ENCODE peak calls at places on chromosomes 11 and 22, in ten cellular contexts. One of them, this sample, is unnamed.

GRCh38 chr22:29112680-29113079 is 39.8 kb downstream of the KREMEN1 start:
- DNase-seq in ovary: no peak
- DNase-seq in neural progenitor cell: no peak
- DNase-seq in right lobe of liver: no peak
- DNase-seq in H9: no peak
- DNase-seq in AG04450: no peak
- DNase-seq in lower lobe of right lung: no peak
- DNase-seq in transverse colon: no peak
- DNase-seq in adrenal gland: no peak
- DNase-seq in PC-3: no peak
- DNase-seq in this sample: no peak

GRCh38 chr11:77851513-77851912 is 30.6 kb downstream of the AAMDC start:
- DNase-seq in transverse colon: no peak
- DNase-seq in lower lobe of right lung: no peak
- DNase-seq in adrenal gland: no peak
- DNase-seq in PC-3: no peak
- DNase-seq in neural progenitor cell: no peak
- DNase-seq in ovary: no peak
- DNase-seq in right lobe of liver: no peak
- DNase-seq in AG04450: no peak
- DNase-seq in H9: no peak
- DNase-seq in this sample: no peak

GRCh38 chr22:26588749-26589366 is 1.1 kb downstream of the TPST2 start:
- DNase-seq in transverse colon: no peak
- DNase-seq in neural progenitor cell: no peak
- DNase-seq in right lobe of liver: no peak
- DNase-seq in ovary: no peak
- DNase-seq in AG04450: no peak
- DNase-seq in PC-3: no peak
- DNase-seq in adrenal gland: no peak
- DNase-seq in lower lobe of right lung: no peak
- DNase-seq in H9: no peak
- DNase-seq in this sample: no peak

GRCh38 chr11:35056391-35057093 is 82.4 kb upstream of the CD44 start:
- DNase-seq in right lobe of liver: no peak
- DNase-seq in lower lobe of right lung: no peak
- DNase-seq in adrenal gland: no peak
- DNase-seq in neural progenitor cell: no peak
- DNase-seq in AG04450: no peak
- DNase-seq in PC-3: peak
- DNase-seq in transverse colon: no peak
- DNase-seq in H9: no peak
- DNase-seq in ovary: no peak
- DNase-seq in this sample: no peak

GRCh38 chr22:23193420-23193819 is 13.1 kb downstream of the BCR start:
- DNase-seq in PC-3: no peak
- DNase-seq in adrenal gland: no peak
- DNase-seq in H9: no peak
- DNase-seq in AG04450: no peak
- DNase-seq in ovary: no peak
- DNase-seq in transverse colon: no peak
- DNase-seq in lower lobe of right lung: no peak
- DNase-seq in right lobe of liver: no peak
- DNase-seq in neural progenitor cell: no peak
- DNase-seq in this sample: no peak

GRCh38 chr11:11027271-11027670 is 169.4 kb upstream of the ZBED5 start:
- DNase-seq in neural progenitor cell: no peak
- DNase-seq in right lobe of liver: no peak
- DNase-seq in transverse colon: no peak
- DNase-seq in lower lobe of right lung: no peak
- DNase-seq in adrenal gland: no peak
- DNase-seq in ovary: no peak
- DNase-seq in PC-3: peak
- DNase-seq in AG04450: no peak
- DNase-seq in H9: no peak
- DNase-seq in this sample: no peak

GRCh38 chr11:96426356-96427103 is 36.7 kb downstream of the JRKL start:
- DNase-seq in PC-3: peak
- DNase-seq in ovary: no peak
- DNase-seq in right lobe of liver: no peak
- DNase-seq in H9: no peak
- DNase-seq in neural progenitor cell: peak
- DNase-seq in adrenal gland: no peak
- DNase-seq in AG04450: peak
- DNase-seq in transverse colon: no peak
- DNase-seq in lower lobe of right lung: no peak
- DNase-seq in this sample: no peak

GRCh38 chr11:38315151-38315550 is 1717.1 kb upstream of the RAG2 start:
- DNase-seq in ovary: no peak
- DNase-seq in transverse colon: no peak
- DNase-seq in adrenal gland: no peak
- DNase-seq in neural progenitor cell: no peak
- DNase-seq in H9: no peak
- DNase-seq in right lobe of liver: no peak
- DNase-seq in lower lobe of right lung: no peak
- DNase-seq in AG04450: no peak
- DNase-seq in PC-3: peak
- DNase-seq in this sample: no peak

GRCh38 chr22:33919591-33920501 is at the start of gene LARGE1:
- DNase-seq in lower lobe of right lung: peak
- DNase-seq in adrenal gland: peak
- DNase-seq in neural progenitor cell: peak
- DNase-seq in AG04450: no peak
- DNase-seq in PC-3: no peak
- DNase-seq in right lobe of liver: peak
- DNase-seq in ovary: peak
- DNase-seq in transverse colon: peak
- DNase-seq in H9: peak
- DNase-seq in this sample: no peak

GRCh38 chr11:19398273-19398672 is 157.5 kb upstream of the E2F8 start:
- DNase-seq in AG04450: no peak
- DNase-seq in neural progenitor cell: no peak
- DNase-seq in ovary: no peak
- DNase-seq in H9: no peak
- DNase-seq in right lobe of liver: no peak
- DNase-seq in PC-3: no peak
- DNase-seq in transverse colon: no peak
- DNase-seq in lower lobe of right lung: no peak
- DNase-seq in adrenal gland: no peak
- DNase-seq in this sample: no peak

GRCh38 chr11:67409781-67410368 is 5.6 kb upstream of the CARNS1 start:
- DNase-seq in ovary: no peak
- DNase-seq in H9: peak
- DNase-seq in transverse colon: peak
- DNase-seq in adrenal gland: no peak
- DNase-seq in neural progenitor cell: peak
- DNase-seq in right lobe of liver: no peak
- DNase-seq in lower lobe of right lung: no peak
- DNase-seq in PC-3: peak
- DNase-seq in AG04450: no peak
- DNase-seq in this sample: no peak

GRCh38 chr22:28894320-28894719 is 10.9 kb downstream of the ZNRF3 start:
- DNase-seq in AG04450: no peak
- DNase-seq in adrenal gland: peak
- DNase-seq in right lobe of liver: no peak
- DNase-seq in ovary: no peak
- DNase-seq in neural progenitor cell: no peak
- DNase-seq in PC-3: peak
- DNase-seq in H9: no peak
- DNase-seq in transverse colon: peak
- DNase-seq in lower lobe of right lung: no peak
- DNase-seq in this sample: no peak

GRCh38 chr22:27531782-27532530 is 269.6 kb downstream of the MN1 start:
- DNase-seq in H9: no peak
- DNase-seq in adrenal gland: no peak
- DNase-seq in right lobe of liver: no peak
- DNase-seq in transverse colon: no peak
- DNase-seq in ovary: no peak
- DNase-seq in AG04450: peak
- DNase-seq in lower lobe of right lung: no peak
- DNase-seq in PC-3: peak
- DNase-seq in neural progenitor cell: no peak
- DNase-seq in this sample: no peak

GRCh38 chr11:30017467-30017895 is 651 bp upstream of the KCNA4 start:
- DNase-seq in PC-3: no peak
- DNase-seq in H9: peak
- DNase-seq in right lobe of liver: no peak
- DNase-seq in ovary: no peak
- DNase-seq in adrenal gland: no peak
- DNase-seq in neural progenitor cell: peak
- DNase-seq in lower lobe of right lung: no peak
- DNase-seq in transverse colon: no peak
- DNase-seq in AG04450: no peak
- DNase-seq in this sample: no peak

GRCh38 chr11:30019481-30019880 is 2.7 kb upstream of the KCNA4 start:
- DNase-seq in H9: no peak
- DNase-seq in right lobe of liver: no peak
- DNase-seq in lower lobe of right lung: no peak
- DNase-seq in AG04450: no peak
- DNase-seq in PC-3: no peak
- DNase-seq in transverse colon: no peak
- DNase-seq in adrenal gland: no peak
- DNase-seq in ovary: no peak
- DNase-seq in neural progenitor cell: no peak
- DNase-seq in this sample: no peak

GRCh38 chr11:30018443-30018842 is 1.6 kb upstream of the KCNA4 start:
- DNase-seq in ovary: no peak
- DNase-seq in PC-3: no peak
- DNase-seq in lower lobe of right lung: no peak
- DNase-seq in right lobe of liver: no peak
- DNase-seq in adrenal gland: peak
- DNase-seq in AG04450: no peak
- DNase-seq in neural progenitor cell: no peak
- DNase-seq in transverse colon: no peak
- DNase-seq in H9: peak
- DNase-seq in this sample: no peak

GRCh38 chr11:30015725-30016449 is 943 bp downstream of the KCNA4 start:
- DNase-seq in right lobe of liver: no peak
- DNase-seq in neural progenitor cell: peak
- DNase-seq in adrenal gland: no peak
- DNase-seq in ovary: no peak
- DNase-seq in transverse colon: no peak
- DNase-seq in PC-3: no peak
- DNase-seq in H9: peak
- DNase-seq in lower lobe of right lung: no peak
- DNase-seq in AG04450: no peak
- DNase-seq in this sample: no peak

GRCh38 chr11:30016588-30017363 is at the start of gene KCNA4:
- DNase-seq in H9: peak
- DNase-seq in AG04450: no peak
- DNase-seq in lower lobe of right lung: peak
- DNase-seq in neural progenitor cell: peak
- DNase-seq in right lobe of liver: no peak
- DNase-seq in adrenal gland: peak
- DNase-seq in PC-3: no peak
- DNase-seq in ovary: no peak
- DNase-seq in transverse colon: no peak
- DNase-seq in this sample: no peak
- H3K27ac ChIP-seq in H9: no peak
- H3K27ac ChIP-seq in AG04450: no peak
- H3K27ac ChIP-seq in lower lobe of right lung: no peak
- H3K27ac ChIP-seq in neural progenitor cell: no peak
- H3K27ac ChIP-seq in right lobe of liver: no peak
- H3K27ac ChIP-seq in adrenal gland: no peak
- H3K27ac ChIP-seq in PC-3: no peak
- H3K27ac ChIP-seq in ovary: no peak
- H3K27ac ChIP-seq in transverse colon: no peak
- H3K27ac ChIP-seq in this sample: no peak

GRCh38 chr11:17543574-17544180 is 539 bp downstream of the USH1C start:
- DNase-seq in lower lobe of right lung: no peak
- DNase-seq in adrenal gland: no peak
- DNase-seq in ovary: no peak
- DNase-seq in neural progenitor cell: no peak
- DNase-seq in AG04450: no peak
- DNase-seq in PC-3: no peak
- DNase-seq in H9: no peak
- DNase-seq in right lobe of liver: no peak
- DNase-seq in transverse colon: peak
- DNase-seq in this sample: no peak
- H3K27ac ChIP-seq in lower lobe of right lung: no peak
- H3K27ac ChIP-seq in adrenal gland: no peak
- H3K27ac ChIP-seq in ovary: no peak
- H3K27ac ChIP-seq in neural progenitor cell: no peak
- H3K27ac ChIP-seq in AG04450: no peak
- H3K27ac ChIP-seq in PC-3: no peak
- H3K27ac ChIP-seq in H9: no peak
- H3K27ac ChIP-seq in right lobe of liver: no peak
- H3K27ac ChIP-seq in transverse colon: peak
- H3K27ac ChIP-seq in this sample: no peak

GRCh38 chr22:42958937-42959336 is 56.0 kb downstream of the PACSIN2 start:
- DNase-seq in H9: no peak
- DNase-seq in AG04450: no peak
- DNase-seq in right lobe of liver: no peak
- DNase-seq in transverse colon: no peak
- DNase-seq in PC-3: no peak
- DNase-seq in lower lobe of right lung: no peak
- DNase-seq in neural progenitor cell: no peak
- DNase-seq in ovary: no peak
- DNase-seq in adrenal gland: no peak
- DNase-seq in this sample: no peak

GRCh38 chr22:42955842-42956241 is 59.1 kb downstream of the PACSIN2 start:
- DNase-seq in right lobe of liver: no peak
- DNase-seq in ovary: no peak
- DNase-seq in AG04450: no peak
- DNase-seq in adrenal gland: no peak
- DNase-seq in transverse colon: no peak
- DNase-seq in PC-3: no peak
- DNase-seq in lower lobe of right lung: no peak
- DNase-seq in H9: no peak
- DNase-seq in neural progenitor cell: no peak
- DNase-seq in this sample: no peak

GRCh38 chr22:42957544-42957943 is 57.4 kb downstream of the PACSIN2 start:
- DNase-seq in right lobe of liver: no peak
- DNase-seq in adrenal gland: no peak
- DNase-seq in PC-3: no peak
- DNase-seq in transverse colon: no peak
- DNase-seq in neural progenitor cell: no peak
- DNase-seq in H9: no peak
- DNase-seq in AG04450: no peak
- DNase-seq in ovary: no peak
- DNase-seq in lower lobe of right lung: no peak
- DNase-seq in this sample: no peak

GRCh38 chr22:42959472-42960145 is 55.3 kb downstream of the PACSIN2 start:
- DNase-seq in neural progenitor cell: no peak
- DNase-seq in PC-3: no peak
- DNase-seq in adrenal gland: peak
- DNase-seq in transverse colon: peak
- DNase-seq in ovary: no peak
- DNase-seq in right lobe of liver: peak
- DNase-seq in lower lobe of right lung: no peak
- DNase-seq in AG04450: peak
- DNase-seq in H9: no peak
- DNase-seq in this sample: no peak

GRCh38 chr22:42957958-42958357 is 57.0 kb downstream of the PACSIN2 start:
- DNase-seq in PC-3: no peak
- DNase-seq in lower lobe of right lung: no peak
- DNase-seq in right lobe of liver: no peak
- DNase-seq in neural progenitor cell: no peak
- DNase-seq in adrenal gland: no peak
- DNase-seq in AG04450: no peak
- DNase-seq in ovary: no peak
- DNase-seq in H9: no peak
- DNase-seq in transverse colon: no peak
- DNase-seq in this sample: no peak
- H3K27ac ChIP-seq in PC-3: no peak
- H3K27ac ChIP-seq in lower lobe of right lung: peak
- H3K27ac ChIP-seq in right lobe of liver: no peak
- H3K27ac ChIP-seq in neural progenitor cell: no peak
- H3K27ac ChIP-seq in adrenal gland: peak
- H3K27ac ChIP-seq in AG04450: no peak
- H3K27ac ChIP-seq in ovary: no peak
- H3K27ac ChIP-seq in H9: no peak
- H3K27ac ChIP-seq in transverse colon: no peak
- H3K27ac ChIP-seq in this sample: no peak

GRCh38 chr11:65298655-65299179 is 15.9 kb upstream of the CDC42EP2 start:
- DNase-seq in PC-3: no peak
- DNase-seq in ovary: peak
- DNase-seq in lower lobe of right lung: peak
- DNase-seq in adrenal gland: peak
- DNase-seq in AG04450: no peak
- DNase-seq in right lobe of liver: no peak
- DNase-seq in H9: no peak
- DNase-seq in transverse colon: peak
- DNase-seq in neural progenitor cell: no peak
- DNase-seq in this sample: no peak
- H3K27ac ChIP-seq in PC-3: no peak
- H3K27ac ChIP-seq in ovary: peak
- H3K27ac ChIP-seq in lower lobe of right lung: peak
- H3K27ac ChIP-seq in adrenal gland: peak
- H3K27ac ChIP-seq in AG04450: peak
- H3K27ac ChIP-seq in right lobe of liver: peak
- H3K27ac ChIP-seq in H9: no peak
- H3K27ac ChIP-seq in transverse colon: peak
- H3K27ac ChIP-seq in neural progenitor cell: no peak
- H3K27ac ChIP-seq in this sample: no peak

This sample was measured in effector memory CD4-positive, alpha-beta T cell.